ENCODE peak calls at places on chromosomes 16 and 17, in seven cellular contexts. X, C, E, H, J, A and Q are unnamed samples. For H3K27me3 and H3K9me3, the result is how much of the 10 kb centered on the place peaks cover.

GRCh38 chr17:3710951-3711383 is 12.7 kb upstream of the HASPIN start:
- DNase-seq in X (no peak), C (peak), E (peak), H (peak), J (no peak), A (no peak), Q (peak)

GRCh38 chr17:76953066-76953465 is 84.9 kb downstream of the MGAT5B start:
- DNase-seq in X (no peak), C (no peak), E (no peak), H (no peak), J (no peak), A (no peak), Q (no peak)

GRCh38 chr17:58352843-58353719 is 1.1 kb upstream of the SUPT4H1 start:
- DNase-seq in X (no peak), C (peak), E (peak), H (peak), J (no peak), A (peak), Q (no peak)

GRCh38 chr17:14616508-14616907 is 315.6 kb downstream of the HS3ST3B1 start:
- DNase-seq in X (no peak), C (no peak), E (no peak), H (peak), J (no peak), A (no peak), Q (no peak)

GRCh38 chr17:40517286-40517662 is 15.9 kb upstream of the TNS4 start:
- DNase-seq in X (no peak), C (no peak), E (no peak), H (no peak), J (no peak), A (no peak), Q (no peak)

GRCh38 chr16:75379911-75380847 is 53.1 kb downstream of the CFDP1 start:
- DNase-seq in X (no peak), C (no peak), E (no peak), H (no peak), J (no peak), A (no peak), Q (no peak)

GRCh38 chr17:27455914-27456680 is at the start of gene KSR1:
- DNase-seq in X (peak), C (peak), E (peak), H (peak), J (peak), A (peak), Q (peak)

GRCh38 chr17:30600830-30601494 is 123.8 kb downstream of the GOSR1 start:
- DNase-seq in X (no peak), C (peak), E (peak), H (peak), J (no peak), A (no peak), Q (no peak)

GRCh38 chr17:11880714-11881113 is 116.6 kb downstream of the ZNF18 start:
- DNase-seq in X (no peak), C (no peak), E (no peak), H (peak), J (no peak), A (peak), Q (no peak)

GRCh38 chr17:57468932-57469775 is 212.8 kb downstream of the MSI2 start:
- DNase-seq in X (no peak), C (no peak), E (peak), H (no peak), J (no peak), A (no peak), Q (no peak)

GRCh38 chr16:13186813-13187212 is 285.4 kb downstream of the SHISA9 start:
- DNase-seq in X (no peak), C (no peak), E (no peak), H (no peak), J (no peak), A (no peak), Q (no peak)

GRCh38 chr17:28949185-28950016 is 1.9 kb downstream of the PHF12 start:
- DNase-seq in X (peak), C (no peak), E (peak), H (peak), J (no peak), A (peak), Q (peak)

GRCh38 chr16:28984619-28985135 is at the start of gene LAT:
- DNase-seq in X (peak), C (no peak), E (no peak), H (peak), J (no peak), A (no peak), Q (no peak)

GRCh38 chr17:77349976-77350830 is 209.4 kb downstream of the SEC14L1 start:
- DNase-seq in X (no peak), C (peak), E (peak), H (peak), J (no peak), A (no peak), Q (no peak)

GRCh38 chr17:49964539-49965521 is 4.2 kb upstream of the DLX4 start:
- DNase-seq in X (peak), C (no peak), E (peak), H (no peak), J (no peak), A (no peak), Q (no peak)

GRCh38 chr17:45042346-45043120 is 8.9 kb downstream of the DCAKD start:
- DNase-seq in X (peak), C (no peak), E (no peak), H (no peak), J (no peak), A (no peak), Q (no peak)

GRCh38 chr17:21511368-21512195 is 135.4 kb downstream of the KCNJ12 start:
- DNase-seq in X (peak), C (peak), E (peak), H (peak), J (peak), A (peak), Q (peak)

GRCh38 chr17:5933430-5933829 is 136.7 kb upstream of the WSCD1 start:
- DNase-seq in X (no peak), C (no peak), E (no peak), H (no peak), J (no peak), A (no peak), Q (no peak)

GRCh38 chr16:72380283-72380682 is 208.3 kb upstream of the PMFBP1 start:
- DNase-seq in X (no peak), C (no peak), E (no peak), H (no peak), J (no peak), A (no peak), Q (no peak)

GRCh38 chr17:55598495-55598894 is 87.2 kb upstream of the SMIM36 start:
- DNase-seq in X (no peak), C (no peak), E (no peak), H (no peak), J (no peak), A (no peak), Q (no peak)

GRCh38 chr17:39130205-39130604 is 21.2 kb downstream of the PLXDC1 start:
- DNase-seq in X (no peak), C (no peak), E (no peak), H (no peak), J (no peak), A (no peak), Q (no peak)

GRCh38 chr17:68346448-68346847 is 55.2 kb downstream of the ARSG start:
- DNase-seq in X (peak), C (no peak), E (no peak), H (no peak), J (no peak), A (no peak), Q (no peak)

GRCh38 chr16:70520612-70521297 is 2.6 kb downstream of the COG4 start:
- DNase-seq in X (no peak), C (peak), E (peak), H (peak), J (no peak), A (no peak), Q (no peak)

GRCh38 chr17:55219939-55220338 is 44.8 kb upstream of the HLF start:
- DNase-seq in X (no peak), C (no peak), E (no peak), H (peak), J (no peak), A (no peak), Q (peak)

GRCh38 chr16:1471569-1472194 is 3.1 kb downstream of the CLCN7 start:
- DNase-seq in X (peak), C (no peak), E (no peak), H (no peak), J (no peak), A (no peak), Q (no peak)

GRCh38 chr16:1468456-1468855 is 6.4 kb downstream of the CLCN7 start:
- DNase-seq in X (peak), C (no peak), E (no peak), H (no peak), J (no peak), A (no peak), Q (no peak)

GRCh38 chr16:1472974-1473373 is 1.9 kb downstream of the CLCN7 start:
- DNase-seq in X (no peak), C (no peak), E (no peak), H (no peak), J (no peak), A (no peak), Q (no peak)

GRCh38 chr16:1469693-1470201 is 5.1 kb downstream of the CLCN7 start:
- DNase-seq in X (peak), C (no peak), E (no peak), H (peak), J (no peak), A (no peak), Q (no peak)

DNA sequence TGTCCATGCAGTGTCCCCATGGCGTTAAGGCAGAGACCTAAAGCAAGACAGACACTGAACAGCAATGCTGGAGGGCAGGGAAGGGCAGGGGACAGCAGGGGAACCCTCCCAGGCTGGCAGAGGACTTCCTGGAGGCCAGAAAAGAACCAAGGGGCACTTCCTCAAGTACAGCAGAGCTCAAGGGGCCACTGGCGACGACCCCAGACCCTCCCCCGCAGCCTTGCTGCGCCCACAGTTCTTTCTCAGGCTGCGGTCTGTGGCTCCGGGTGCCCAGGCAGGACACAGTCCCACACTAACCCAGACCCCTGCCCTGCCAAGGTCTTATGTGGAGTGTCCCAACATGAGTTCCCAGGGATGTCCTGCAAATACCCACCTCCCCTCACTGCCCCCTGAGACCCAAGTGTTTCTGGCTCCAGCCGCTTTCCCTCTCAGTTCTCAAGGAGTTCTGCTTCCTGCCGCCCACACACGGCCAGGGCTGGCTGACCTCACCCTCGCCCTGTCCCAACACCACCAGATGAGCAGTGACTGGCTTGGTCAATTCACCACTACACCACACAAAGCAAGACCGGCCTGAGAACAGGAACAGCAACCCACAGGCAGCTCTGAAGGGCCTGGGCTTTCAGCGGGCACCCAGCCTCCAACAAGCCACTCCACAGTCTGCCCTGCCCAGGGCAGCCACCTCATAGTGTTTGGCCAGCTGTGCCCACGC is 4.1 kb downstream of the CLCN7 start:
- DNase-seq in X (peak), C (peak), E (peak), H (peak), J (no peak), A (no peak), Q (peak)
- H3K4me3 ChIP-seq in X (peak), C (no peak), E (peak), H (no peak), J (no peak), A (no peak), Q (no peak)

GRCh38 chr16:89144681-89145080 is 26.9 kb upstream of the CDH15 start:
- DNase-seq in X (no peak), C (no peak), E (no peak), H (no peak), J (no peak), A (no peak), Q (no peak)
- H3K27me3 ChIP-seq in X (under half), C (under half), E (under half), H (under half), J (under half), A (under half), Q (under half)

GRCh38 chr16:15979801-15980200 is 30.4 kb downstream of the ABCC1 start:
- DNase-seq in X (no peak), C (no peak), E (no peak), H (no peak), J (no peak), A (no peak), Q (peak)
- H3K9me3 ChIP-seq in X (under half), C (under half), E (under half), H (under half), J (under half), A (under half), Q (under half)

GRCh38 chr17:80389011-80389995 is 25.7 kb upstream of the ENDOV start:
- DNase-seq in X (no peak), C (peak), E (no peak), H (no peak), J (no peak), A (no peak), Q (no peak)
- H3K4me3 ChIP-seq in X (no peak), C (no peak), E (no peak), H (no peak), J (no peak), A (no peak), Q (no peak)

GRCh38 chr16:3044708-3045107 is 1.7 kb upstream of the MMP25 start:
- DNase-seq in X (no peak), C (no peak), E (no peak), H (no peak), J (no peak), A (no peak), Q (no peak)
- H3K27me3 ChIP-seq in X (half or more), C (half or more), E (half or more), H (under half), J (under half), A (under half), Q (under half)